ENCODE peak calls at places on chromosome 10, in nine cellular contexts. H is H54, V is ovary, X is HCT116, W is IMR-90, M is sigmoid colon, N is testis, G is A549, O is heart left ventricle. Q is an unnamed sample.

GRCh38 chr10:64574371-64574770 is 1053.2 kb downstream of the REEP3 start:
- DNase-seq in N (no peak), O (peak; percentile 11), W (no peak), M (no peak), V (no peak), X (no peak), G (no peak), H (no peak), Q (no peak)

GRCh38 chr10:60123668-60124067 is 217.3 kb upstream of the CCDC6 start:
- DNase-seq in M (no peak), G (no peak), N (no peak), O (no peak), H (no peak), W (peak; percentile 2), V (no peak), X (no peak), Q (no peak)

GRCh38 chr10:58319599-58319998 is 15.2 kb upstream of the UBE2D1 start:
- DNase-seq in W (no peak), O (no peak), N (no peak), H (no peak), X (no peak), G (peak; percentile 36), V (no peak), M (no peak), Q (no peak)

GRCh38 chr10:103803941-103804340 is 51.4 kb downstream of the SH3PXD2A start:
- DNase-seq in H (no peak), N (no peak), V (no peak), O (no peak), M (no peak), X (no peak), G (no peak), W (no peak), Q (no peak)

GRCh38 chr10:69269761-69270160 is 8.5 kb upstream of the HK1 start:
- DNase-seq in N (no peak), M (no peak), W (peak; percentile 17), X (no peak), H (no peak), O (no peak), V (no peak), G (no peak), Q (no peak)

GRCh38 chr10:119139464-119140067 is 25.9 kb downstream of the SFXN4 start:
- DNase-seq in W (peak; percentile 35), G (peak; percentile 59), N (peak; percentile 44), M (no peak), H (peak; percentile 78), O (no peak), V (peak; percentile 66), X (peak; percentile 16), Q (peak; percentile 68)

GRCh38 chr10:91162050-91162494 is 58.4 kb upstream of the PCGF5 start:
- DNase-seq in N (peak; percentile 33), G (peak; percentile 28), V (no peak), O (peak; percentile 25), M (no peak), W (peak; percentile 46), X (no peak), H (peak; percentile 73), Q (peak; percentile 56)

GRCh38 chr10:77463967-77464745 is 173.5 kb downstream of the KCNMA1 start:
- DNase-seq in V (no peak), O (no peak), G (no peak), H (peak; percentile 37), M (no peak), N (no peak), X (no peak), W (peak; percentile 70), Q (no peak)

GRCh38 chr10:91464500-91464899 is 54.4 kb downstream of the HECTD2 start:
- DNase-seq in W (no peak), X (no peak), G (no peak), O (no peak), H (no peak), M (no peak), V (no peak), N (no peak), Q (no peak)

GRCh38 chr10:90592903-90593302 is 264.9 kb downstream of the HTR7 start:
- DNase-seq in M (no peak), X (peak; percentile 68), O (peak; percentile 20), W (peak; percentile 51), N (peak; percentile 74), H (peak; percentile 15), V (peak; percentile 9), G (peak; percentile 33), Q (peak; percentile 7)

GRCh38 chr10:102299873-102300272 is 54.5 kb downstream of the GBF1 start:
- DNase-seq in W (peak; percentile 76), V (no peak), O (no peak), X (no peak), G (no peak), M (no peak), N (no peak), H (no peak), Q (no peak)

GRCh38 chr10:53006663-53007610 is 234.4 kb upstream of the MBL2 start:
- DNase-seq in V (no peak), N (no peak), H (no peak), X (no peak), G (no peak), M (no peak), W (no peak), O (no peak), Q (no peak)

GRCh38 chr10:13458107-13458761 is 70.6 kb downstream of the BEND7 start:
- DNase-seq in O (no peak), V (no peak), H (no peak), G (no peak), N (no peak), M (no peak), W (peak; percentile 45), X (no peak), Q (no peak)

GRCh38 chr10:614772-615582 is 74.5 kb downstream of the DIP2C start:
- DNase-seq in G (no peak), X (no peak), W (peak; percentile 26), N (no peak), O (no peak), V (no peak), M (no peak), H (no peak), Q (no peak)

GRCh38 chr10:114232777-114233176 is 6.3 kb upstream of the VWA2 start:
- DNase-seq in X (no peak), G (no peak), M (no peak), N (no peak), H (no peak), V (no peak), O (no peak), W (no peak), Q (no peak)

GRCh38 chr10:66283064-66283463 is 642.8 kb upstream of the LRRTM3 start:
- DNase-seq in X (no peak), M (no peak), G (no peak), V (no peak), H (no peak), O (no peak), N (no peak), W (no peak), Q (no peak)

GRCh38 chr10:84118395-84119006 is 20.8 kb upstream of the GHITM start:
- DNase-seq in O (no peak), N (no peak), V (no peak), M (no peak), H (no peak), G (peak; percentile 65), X (peak; percentile 35), W (no peak), Q (no peak)

GRCh38 chr10:127991543-127992255 is 84.8 kb downstream of the PTPRE start:
- DNase-seq in M (peak; percentile 72), G (no peak), X (no peak), W (no peak), O (no peak), N (no peak), H (no peak), V (no peak), Q (no peak)

GRCh38 chr10:48470115-48470892 is 134.6 kb downstream of the ARHGAP22 start:
- DNase-seq in O (no peak), W (peak; percentile 12), X (no peak), H (no peak), G (no peak), V (no peak), M (no peak), N (no peak), Q (peak; percentile 85)

GRCh38 chr10:15585303-15585715 is 134.4 kb downstream of the ITGA8 start:
- DNase-seq in V (peak; percentile 40), W (peak; percentile 19), N (peak; percentile 79), M (no peak), G (peak; percentile 59), X (peak; percentile 51), O (peak; percentile 51), H (peak; percentile 55), Q (peak; percentile 58)

GRCh38 chr10:12241810-12242529 is 46.0 kb downstream of the CDC123 start:
- DNase-seq in O (peak; percentile 31), G (no peak), H (no peak), N (peak; percentile 42), X (no peak), M (no peak), W (peak; percentile 53), V (peak; percentile 30), Q (no peak)

GRCh38 chr10:132407846-132408278 is 10.9 kb downstream of the PWWP2B start:
- DNase-seq in X (no peak), M (peak; percentile 87), G (no peak), N (peak; percentile 92), O (peak; percentile 44), V (peak; percentile 68), H (no peak), W (peak; percentile 29), Q (no peak)
- TF ChIP-seq POLR2A in X (no peak), M (peak; percentile 55), G (no peak), N (no peak), O (no peak), V (no peak), H (no peak), W (no peak), Q (no peak)

DNA sequence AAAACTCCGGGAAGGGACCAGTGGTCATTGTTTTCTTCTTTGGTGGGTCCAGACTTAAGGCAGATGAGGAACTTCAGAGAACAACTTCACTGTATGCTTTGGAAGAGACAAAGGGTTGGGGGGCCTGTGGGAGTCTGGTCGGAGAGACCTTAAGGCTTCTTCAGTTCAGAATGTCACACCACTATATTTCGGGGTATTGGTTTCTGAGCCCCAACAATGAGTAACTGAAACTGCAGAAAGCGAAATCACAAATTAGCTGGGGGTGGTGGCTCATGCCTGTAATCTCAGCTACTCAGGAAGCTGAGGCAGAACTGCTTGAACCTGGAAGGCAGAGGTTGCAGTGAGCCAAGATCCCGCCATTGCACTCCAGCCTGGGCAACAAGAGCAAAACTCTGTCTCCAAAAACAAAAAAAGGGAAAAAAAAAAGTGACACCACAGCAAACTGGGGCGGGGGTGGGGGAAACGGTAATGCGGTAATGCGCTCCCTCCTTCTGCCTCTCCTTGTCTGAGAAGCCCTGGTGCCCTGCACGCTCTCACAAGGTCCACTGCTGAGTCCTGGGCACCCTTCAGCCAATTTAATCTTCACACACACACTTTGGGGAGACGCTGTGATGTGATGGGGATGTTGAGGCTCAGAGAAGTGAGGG is 2.2 kb upstream of the ADIRF start:
- DNase-seq in N (no peak), X (no peak), W (no peak), M (peak; percentile 53), H (no peak), G (no peak), V (no peak), O (no peak), Q (no peak)
- TF ChIP-seq POLR2A in N (no peak), X (no peak), W (no peak), M (no peak), H (no peak), G (no peak), V (no peak), O (no peak), Q (no peak)

GRCh38 chr10:116742367-116743265 is at the start of gene HSPA12A:
- DNase-seq in O (peak; percentile 82), H (peak; percentile 86), X (peak; percentile 50), W (peak; percentile 89), N (peak; percentile 79), V (peak; percentile 88), G (peak; percentile 76), M (peak; percentile 86), Q (peak; percentile 48)
- TF ChIP-seq POLR2A in O (peak; percentile 92), H (peak; percentile 94), X (peak; percentile 81), W (peak; percentile 94), N (no peak), V (peak; percentile 94), G (peak; percentile 94), M (no peak), Q (no peak)

GRCh38 chr10:87864497-87865059 is 1.2 kb downstream of the PTEN start:
- DNase-seq in O (no peak), N (no peak), V (no peak), M (no peak), H (no peak), X (no peak), W (no peak), G (no peak), Q (peak; percentile 49)
- TF ChIP-seq POLR2A in O (no peak), N (no peak), V (no peak), M (no peak), H (no peak), X (no peak), W (no peak), G (no peak), Q (no peak)

Q was measured in erythroblast.